ENCODE peak calls at places on chromosomes 11 and 22, in six cellular contexts. R is neural progenitor cell, P is left lung, W is tibial nerve, M is AG04450, K is MM.1S. O is an unnamed sample.

GRCh38 chr11:121055076-121055475 is 31.2 kb downstream of the TBCEL start:
- DNase-seq in R (no peak), P (no peak), W (no peak), M (no peak), K (no peak), O (peak)

GRCh38 chr11:97687106-97687505 is 1297.3 kb downstream of the JRKL start:
- DNase-seq in R (peak), P (no peak), W (no peak), M (no peak), K (no peak), O (no peak)

GRCh38 chr11:107731911-107732310 is 20.1 kb upstream of the SLN start:
- DNase-seq in R (no peak), P (no peak), W (no peak), M (no peak), K (no peak), O (no peak)

GRCh38 chr11:14242198-14242597 is 116.8 kb downstream of the RRAS2 start:
- DNase-seq in R (no peak), P (no peak), W (no peak), M (no peak), K (no peak), O (no peak)

GRCh38 chr11:115264278-115264677 is 239.9 kb downstream of the CADM1 start:
- DNase-seq in R (no peak), P (no peak), W (no peak), M (no peak), K (peak), O (no peak)

GRCh38 chr11:117701781-117702180 is 95.2 kb downstream of the DSCAML1 start:
- DNase-seq in R (no peak), P (no peak), W (no peak), M (no peak), K (no peak), O (no peak)

GRCh38 chr22:20918663-20919220 is 1.5 kb downstream of the CRKL start:
- DNase-seq in R (peak), P (no peak), W (no peak), M (no peak), K (no peak), O (peak)

GRCh38 chr22:37269930-37270678 is 12.2 kb upstream of the CYTH4 start:
- DNase-seq in R (no peak), P (no peak), W (no peak), M (no peak), K (no peak), O (no peak)

GRCh38 chr11:61954106-61955030 is 4.2 kb downstream of the BEST1 start:
- DNase-seq in R (no peak), P (no peak), W (no peak), M (no peak), K (no peak), O (no peak)

GRCh38 chr22:23259916-23260644 is 79.8 kb downstream of the BCR start:
- DNase-seq in R (no peak), P (no peak), W (no peak), M (no peak), K (no peak), O (no peak)
- TF ChIP-seq CTCF in R (peak), P (no peak), W (no peak), M (no peak), K (no peak), O (no peak)

GRCh38 chr11:101045415-101045814 is 84.2 kb downstream of the PGR start:
- DNase-seq in R (no peak), P (no peak), W (no peak), M (no peak), K (no peak), O (no peak)
- H3K27ac ChIP-seq in R (no peak), P (no peak), W (no peak), M (no peak), K (no peak), O (no peak)

DNA sequence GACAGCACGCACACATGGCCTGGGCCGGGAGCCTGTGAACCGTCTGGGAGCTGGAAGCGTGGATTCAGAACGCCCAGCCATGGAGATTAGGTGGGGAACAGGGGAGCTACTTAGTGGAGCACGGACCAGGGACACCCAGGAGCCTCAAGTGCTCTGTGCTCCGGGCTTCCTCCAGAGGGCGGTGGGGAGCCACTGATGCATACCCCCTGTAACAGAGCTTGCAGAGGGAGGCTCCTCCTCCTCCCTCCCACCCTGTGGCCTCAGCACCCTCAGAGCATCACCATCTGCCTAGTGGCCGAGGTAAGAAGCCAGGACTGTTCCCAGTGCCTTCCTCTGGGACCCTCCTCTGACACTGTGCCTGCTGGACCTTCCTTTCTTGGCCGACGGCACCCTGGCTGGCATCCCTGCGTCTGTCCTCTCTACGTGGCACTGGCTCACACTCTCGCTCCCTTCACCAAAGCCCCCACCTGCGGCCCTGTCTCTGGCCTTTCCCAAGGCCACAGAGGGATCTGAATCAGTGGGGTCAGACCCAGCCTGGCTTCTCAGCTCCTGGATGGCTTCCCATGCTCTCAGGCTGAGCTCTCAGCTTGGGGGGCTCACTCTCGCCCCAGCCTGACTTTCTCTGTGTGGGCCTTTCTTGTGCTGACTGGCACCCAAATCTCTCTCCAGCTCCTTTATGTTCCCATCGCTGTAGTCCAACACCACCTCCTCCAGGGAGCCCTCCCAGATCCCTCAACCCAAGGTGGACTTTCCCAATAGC is 780.9 kb downstream of the BRD1 start:
- DNase-seq in R (peak), P (no peak), W (no peak), M (no peak), K (peak), O (no peak)
- TF ChIP-seq CTCF in R (peak), P (no peak), W (peak), M (no peak), K (peak), O (no peak)

GRCh38 chr22:22185844-22186499 is 58.6 kb upstream of the VPREB1 start:
- DNase-seq in R (no peak), P (no peak), W (no peak), M (no peak), K (peak), O (no peak)
- H3K27ac ChIP-seq in R (no peak), P (no peak), W (no peak), M (no peak), K (no peak), O (no peak)

DNA sequence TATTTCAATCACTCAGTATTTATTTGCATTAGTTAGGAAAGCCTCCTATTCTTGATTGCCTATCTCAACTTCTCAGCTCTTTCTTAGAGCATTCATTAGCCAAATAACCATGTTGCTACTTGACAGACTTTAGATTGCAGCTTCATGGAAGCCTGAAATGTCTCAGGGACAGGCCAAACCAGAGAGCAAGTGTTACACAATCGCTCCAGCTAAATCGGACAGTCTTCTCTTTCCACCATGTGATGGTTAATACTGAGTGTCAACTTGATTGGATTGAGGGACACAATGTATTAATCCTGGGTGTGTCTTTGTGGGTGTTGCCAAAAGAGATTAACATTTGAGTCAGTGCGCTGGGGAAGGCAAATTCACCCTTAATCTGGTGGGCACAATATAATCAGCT is 106.5 kb upstream of the DRD2 start:
- DNase-seq in R (peak), P (no peak), W (no peak), M (no peak), K (no peak), O (no peak)
- TF ChIP-seq CTCF in R (no peak), P (no peak), W (no peak), M (no peak), K (no peak), O (no peak)

DNA sequence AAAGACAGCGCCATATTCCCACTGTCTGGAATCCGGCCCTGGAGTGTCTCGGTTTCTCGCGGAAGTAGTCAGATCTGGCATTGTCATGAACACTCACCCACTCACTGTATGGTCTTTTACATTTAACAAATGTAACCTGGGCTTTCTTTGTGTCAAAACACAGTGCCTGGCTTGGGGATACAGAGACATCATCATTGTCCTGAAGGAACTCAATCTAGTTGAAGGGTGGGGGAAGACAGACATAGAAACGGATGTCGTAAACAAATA is 1.3 kb upstream of the NECTIN1 start:
- DNase-seq in R (no peak), P (no peak), W (no peak), M (no peak), K (no peak), O (no peak)
- H3K27ac ChIP-seq in R (no peak), P (peak), W (peak), M (no peak), K (no peak), O (peak)

DNA sequence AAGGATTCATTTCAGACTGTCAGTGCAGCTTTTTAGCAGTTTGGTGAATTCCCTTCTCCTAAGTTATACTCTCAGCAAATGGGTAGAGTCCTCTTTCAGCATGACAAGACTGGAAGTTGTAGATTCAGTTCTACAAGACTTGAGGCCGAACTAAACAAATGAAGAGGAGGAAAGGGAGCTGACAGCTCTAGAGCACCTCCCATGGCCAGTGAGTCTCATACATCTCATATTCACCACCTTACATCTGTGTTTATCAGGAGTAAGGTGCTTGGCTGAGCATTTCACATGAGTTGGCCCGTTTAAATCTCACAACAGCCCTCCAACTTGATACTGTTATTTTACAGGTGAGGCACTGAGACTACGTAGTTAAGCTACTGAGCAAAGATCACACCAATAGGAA is 30.4 kb downstream of the SEZ6L start:
- DNase-seq in R (no peak), P (no peak), W (no peak), M (no peak), K (no peak), O (no peak)
- TF ChIP-seq CTCF in R (peak), P (no peak), W (no peak), M (no peak), K (no peak), O (no peak)

DNA sequence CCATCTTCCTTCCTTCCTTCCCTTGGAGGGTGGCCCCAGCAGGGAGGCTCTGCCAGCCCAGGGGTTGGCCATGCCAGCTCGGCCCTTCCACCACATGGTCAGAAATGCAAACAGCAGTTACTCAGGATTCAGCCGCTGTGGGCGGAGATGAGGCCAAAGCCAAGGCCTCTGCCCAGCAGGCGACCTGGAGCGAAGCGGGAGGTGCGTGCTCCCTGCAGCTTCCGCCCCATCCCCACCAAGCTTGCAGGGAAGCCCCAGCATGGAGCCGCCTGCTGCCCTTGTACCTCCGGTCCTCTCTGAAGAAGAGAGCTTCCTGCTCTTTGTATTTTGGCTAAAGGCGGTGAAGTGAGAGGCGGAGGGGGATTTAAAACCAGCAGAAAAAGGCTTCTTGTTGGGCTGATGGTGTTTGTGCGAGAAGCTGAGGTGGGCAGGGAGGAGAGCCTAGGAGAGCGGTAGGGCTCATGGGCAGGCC is 50.4 kb downstream of the ANO1 start:
- DNase-seq in R (no peak), P (peak), W (no peak), M (no peak), K (no peak), O (no peak)
- H3K27ac ChIP-seq in R (no peak), P (no peak), W (no peak), M (no peak), K (no peak), O (no peak)

DNA sequence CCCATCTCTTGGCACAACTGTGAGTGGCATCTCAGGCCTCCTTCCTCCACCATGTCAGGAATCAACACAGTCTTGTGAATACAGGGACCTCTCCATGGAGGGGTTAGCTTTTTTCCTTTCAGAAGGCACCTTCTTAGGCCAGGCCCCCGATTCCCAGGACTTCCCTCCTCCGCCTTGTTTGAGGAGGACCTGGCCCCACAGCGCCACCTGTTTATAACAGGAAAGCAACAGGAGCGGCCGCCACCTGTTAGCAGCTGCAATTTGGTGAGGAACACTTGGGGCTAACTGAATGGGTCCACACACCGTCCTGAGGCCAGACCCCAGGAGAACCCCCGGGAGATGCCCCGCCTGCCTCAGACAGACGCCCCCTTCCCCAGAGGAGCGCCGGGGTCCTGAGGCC is 3.8 kb upstream of the PKP3 start:
- DNase-seq in R (peak), P (no peak), W (no peak), M (no peak), K (no peak), O (no peak)
- TF ChIP-seq CTCF in R (peak), P (no peak), W (no peak), M (no peak), K (peak), O (no peak)

GRCh38 chr22:46574438-46574992 is 37.1 kb upstream of the CELSR1 start:
- DNase-seq in R (peak), P (peak), W (peak), M (no peak), K (no peak), O (no peak)
- H3K27ac ChIP-seq in R (no peak), P (no peak), W (no peak), M (no peak), K (no peak), O (peak)